ENCODE peak calls at places on chromosomes 16 and 17, in ten cellular contexts. R, W, E, U, P, Q, L, N, Y and M are unnamed samples.

GRCh38 chr16:73149329-73149728 is 101.4 kb upstream of the ZFHX3 start:
- DNase-seq in R (no peak), W (no peak), E (no peak), U (no peak), P (no peak), Q (no peak), L (no peak), N (no peak), Y (no peak), M (no peak)

GRCh38 chr16:23837553-23838308 is 1.9 kb downstream of the PRKCB start:
- DNase-seq in R (no peak), W (no peak), E (no peak), U (no peak), P (no peak), Q (no peak), L (no peak), N (peak), Y (no peak), M (peak)

GRCh38 chr17:48663134-48663924 is 37.2 kb upstream of the HOXB9 start:
- DNase-seq in R (no peak), W (no peak), E (no peak), U (no peak), P (no peak), Q (no peak), L (no peak), N (no peak), Y (no peak), M (no peak)

GRCh38 chr17:43384476-43384862 is 14.3 kb upstream of the ARL4D start:
- DNase-seq in R (no peak), W (peak), E (no peak), U (no peak), P (no peak), Q (no peak), L (no peak), N (no peak), Y (no peak), M (no peak)

GRCh38 chr16:85687651-85688471 is 893 bp downstream of the GINS2 start:
- DNase-seq in R (no peak), W (no peak), E (no peak), U (no peak), P (no peak), Q (no peak), L (no peak), N (no peak), Y (no peak), M (no peak)

GRCh38 chr16:85616608-85617311 is 3.6 kb downstream of the GSE1 start:
- DNase-seq in R (no peak), W (no peak), E (no peak), U (no peak), P (no peak), Q (no peak), L (no peak), N (peak), Y (peak), M (peak)

GRCh38 chr16:70478169-70478568 is 23.8 kb downstream of the FCSK start:
- DNase-seq in R (no peak), W (no peak), E (no peak), U (no peak), P (no peak), Q (no peak), L (no peak), N (no peak), Y (no peak), M (no peak)

GRCh38 chr17:42677921-42678781 is 1.4 kb upstream of the PLEKHH3 start:
- DNase-seq in R (peak), W (peak), E (peak), U (peak), P (no peak), Q (peak), L (peak), N (peak), Y (peak), M (peak)

GRCh38 chr16:72371307-72372081 is 199.5 kb upstream of the PMFBP1 start:
- DNase-seq in R (peak), W (peak), E (peak), U (no peak), P (no peak), Q (peak), L (no peak), N (peak), Y (no peak), M (no peak)

GRCh38 chr17:50311112-50311460 is 34.8 kb upstream of the XYLT2 start:
- DNase-seq in R (no peak), W (no peak), E (no peak), U (no peak), P (no peak), Q (no peak), L (no peak), N (no peak), Y (no peak), M (no peak)

GRCh38 chr17:13477180-13477611 is 124.5 kb downstream of the HS3ST3A1 start:
- DNase-seq in R (peak), W (peak), E (no peak), U (no peak), P (no peak), Q (no peak), L (no peak), N (no peak), Y (no peak), M (no peak)

GRCh38 chr16:1472974-1473373 is 1.9 kb downstream of the CLCN7 start:
- DNase-seq in R (no peak), W (no peak), E (no peak), U (no peak), P (no peak), Q (no peak), L (no peak), N (peak), Y (no peak), M (no peak)

GRCh38 chr17:81440511-81441244 is 45.4 kb downstream of the BAHCC1 start:
- DNase-seq in R (no peak), W (peak), E (peak), U (no peak), P (no peak), Q (peak), L (no peak), N (peak), Y (no peak), M (peak)

GRCh38 chr17:46817901-46818209 is 637 bp downstream of the WNT3 start:
- DNase-seq in R (no peak), W (no peak), E (no peak), U (no peak), P (no peak), Q (no peak), L (no peak), N (no peak), Y (no peak), M (no peak)

GRCh38 chr16:78551487-78552085 is 452.1 kb downstream of the WWOX start:
- DNase-seq in R (no peak), W (no peak), E (no peak), U (no peak), P (no peak), Q (peak), L (no peak), N (no peak), Y (no peak), M (no peak)

GRCh38 chr17:3556239-3556904 is 1.2 kb downstream of the TRPV3 start:
- DNase-seq in R (no peak), W (no peak), E (no peak), U (no peak), P (no peak), Q (no peak), L (no peak), N (no peak), Y (no peak), M (no peak)

GRCh38 chr16:13134843-13135242 is 233.4 kb downstream of the SHISA9 start:
- DNase-seq in R (no peak), W (no peak), E (no peak), U (no peak), P (no peak), Q (no peak), L (no peak), N (no peak), Y (no peak), M (no peak)

GRCh38 chr17:81379523-81379942 is 15.7 kb upstream of the BAHCC1 start:
- DNase-seq in R (no peak), W (no peak), E (no peak), U (no peak), P (peak), Q (peak), L (no peak), N (no peak), Y (peak), M (no peak)

GRCh38 chr16:84841787-84842300 is 22.1 kb downstream of the CRISPLD2 start:
- DNase-seq in R (no peak), W (peak), E (no peak), U (no peak), P (no peak), Q (peak), L (no peak), N (no peak), Y (peak), M (no peak)

GRCh38 chr17:19759934-19760530 is 11.9 kb upstream of the ALDH3A1 start:
- DNase-seq in R (no peak), W (no peak), E (no peak), U (peak), P (no peak), Q (no peak), L (no peak), N (no peak), Y (peak), M (no peak)

GRCh38 chr17:71423871-71424546 is 696.8 kb upstream of the SOX9 start:
- DNase-seq in R (no peak), W (no peak), E (no peak), U (no peak), P (peak), Q (no peak), L (no peak), N (no peak), Y (no peak), M (no peak)

GRCh38 chr17:61403846-61404701 is 4.4 kb downstream of the TBX2 start:
- DNase-seq in R (no peak), W (no peak), E (no peak), U (peak), P (no peak), Q (no peak), L (no peak), N (no peak), Y (no peak), M (no peak)

GRCh38 chr16:6863135-6863534 is 469.5 kb upstream of the RBFOX1 start:
- DNase-seq in R (no peak), W (no peak), E (no peak), U (no peak), P (no peak), Q (no peak), L (no peak), N (no peak), Y (no peak), M (no peak)

GRCh38 chr16:65121870-65122723 is at the start of gene CDH11:
- DNase-seq in R (peak), W (peak), E (peak), U (peak), P (no peak), Q (peak), L (no peak), N (no peak), Y (peak), M (no peak)

GRCh38 chr16:78970650-78971049 is 629.9 kb downstream of the MAF start:
- DNase-seq in R (no peak), W (no peak), E (no peak), U (no peak), P (no peak), Q (no peak), L (no peak), N (no peak), Y (no peak), M (no peak)

GRCh38 chr17:9199474-9200196 is 178.3 kb downstream of the NTN1 start:
- DNase-seq in R (no peak), W (no peak), E (no peak), U (no peak), P (no peak), Q (no peak), L (no peak), N (no peak), Y (no peak), M (no peak)

GRCh38 chr16:67661864-67662652 is 1.3 kb downstream of the PARD6A start:
- DNase-seq in R (no peak), W (no peak), E (no peak), U (peak), P (no peak), Q (no peak), L (no peak), N (no peak), Y (no peak), M (no peak)

DNA sequence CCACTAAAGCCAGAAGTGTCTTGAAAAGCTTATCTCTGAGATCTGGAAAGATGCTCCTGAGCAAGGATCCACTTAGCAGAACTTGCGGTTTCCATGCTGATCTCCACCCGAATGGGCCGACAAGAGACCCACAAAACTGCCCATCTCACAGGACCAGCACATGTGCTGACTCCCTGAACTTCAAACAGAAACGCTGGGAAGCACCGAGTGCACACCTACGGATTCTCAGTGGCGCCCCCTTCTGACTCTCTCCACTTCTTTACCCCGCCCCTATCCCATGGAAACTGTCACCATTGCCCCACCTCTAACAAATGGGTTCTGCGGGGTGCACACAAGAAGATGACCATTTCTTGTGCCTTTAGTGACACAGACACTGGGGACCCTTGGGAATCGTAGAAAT is 21.4 kb downstream of the CDRT4 start:
- DNase-seq in R (no peak), W (no peak), E (no peak), U (no peak), P (no peak), Q (peak), L (no peak), N (no peak), Y (no peak), M (no peak)
- TF ChIP-seq CTCF in R (no peak), W (no peak), E (peak), U (no peak), P (no peak), Q (peak), L (no peak), N (no peak), Y (no peak), M (no peak)

GRCh38 chr17:70171159-70171558 is 1.8 kb downstream of the KCNJ2 start:
- DNase-seq in R (no peak), W (no peak), E (no peak), U (no peak), P (no peak), Q (no peak), L (no peak), N (no peak), Y (no peak), M (no peak)

GRCh38 chr17:70172921-70173320 is 3.6 kb downstream of the KCNJ2 start:
- DNase-seq in R (peak), W (no peak), E (no peak), U (no peak), P (no peak), Q (no peak), L (no peak), N (peak), Y (no peak), M (no peak)

GRCh38 chr17:70169707-70170597 is 620 bp downstream of the KCNJ2 start:
- DNase-seq in R (peak), W (peak), E (no peak), U (no peak), P (no peak), Q (no peak), L (no peak), N (peak), Y (no peak), M (no peak)

GRCh38 chr17:70173646-70174045 is 4.3 kb downstream of the KCNJ2 start:
- DNase-seq in R (no peak), W (peak), E (no peak), U (no peak), P (no peak), Q (no peak), L (no peak), N (no peak), Y (no peak), M (no peak)

DNA sequence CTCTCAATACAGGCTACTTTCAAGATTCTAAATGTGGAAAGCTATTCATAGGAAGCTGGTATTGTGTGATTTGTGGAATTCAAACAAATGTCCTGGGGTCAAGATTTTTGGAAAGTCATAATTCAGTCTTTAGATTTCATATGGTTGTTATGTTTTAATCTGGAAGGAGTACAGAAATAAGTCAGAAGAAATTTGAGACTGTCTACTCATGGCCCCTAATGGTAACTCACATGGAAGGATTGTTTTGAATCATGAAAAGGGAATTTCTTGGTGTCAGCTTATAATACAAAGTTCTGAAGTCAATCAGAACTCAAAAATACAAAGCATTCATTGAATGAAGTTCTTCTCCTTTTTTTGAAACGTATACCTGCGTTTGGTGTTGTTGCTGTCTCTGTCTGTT is 3.1 kb downstream of the KCNJ2 start:
- DNase-seq in R (no peak), W (no peak), E (no peak), U (no peak), P (no peak), Q (no peak), L (no peak), N (no peak), Y (no peak), M (no peak)
- TF ChIP-seq CTCF in R (no peak), W (no peak), E (no peak), U (no peak), P (no peak), Q (no peak), L (no peak), N (no peak), Y (no peak), M (no peak)

GRCh38 chr16:81549547-81550411 is 105.2 kb downstream of the CMIP start:
- DNase-seq in R (no peak), W (no peak), E (no peak), U (no peak), P (no peak), Q (no peak), L (no peak), N (no peak), Y (no peak), M (no peak)
- TF ChIP-seq CTCF in R (no peak), W (no peak), E (no peak), U (no peak), P (no peak), Q (no peak), L (no peak), N (no peak), Y (no peak), M (no peak)

GRCh38 chr17:75499313-75500022 is 15.9 kb downstream of the CASKIN2 start:
- DNase-seq in R (peak), W (no peak), E (no peak), U (no peak), P (no peak), Q (no peak), L (no peak), N (no peak), Y (no peak), M (no peak)

GRCh38 chr17:75501378-75502071 is 13.8 kb downstream of the CASKIN2 start:
- DNase-seq in R (no peak), W (no peak), E (no peak), U (no peak), P (no peak), Q (no peak), L (no peak), N (no peak), Y (no peak), M (no peak)

GRCh38 chr17:75500419-75501216 is 14.7 kb downstream of the CASKIN2 start:
- DNase-seq in R (no peak), W (no peak), E (no peak), U (no peak), P (no peak), Q (no peak), L (no peak), N (no peak), Y (no peak), M (no peak)

GRCh38 chr17:75498019-75498725 is 17.2 kb downstream of the CASKIN2 start:
- DNase-seq in R (no peak), W (no peak), E (no peak), U (no peak), P (no peak), Q (no peak), L (no peak), N (peak), Y (no peak), M (no peak)

GRCh38 chr17:75498726-75499213 is 16.6 kb downstream of the CASKIN2 start:
- DNase-seq in R (no peak), W (no peak), E (no peak), U (no peak), P (no peak), Q (peak), L (no peak), N (peak), Y (no peak), M (no peak)
- TF ChIP-seq CTCF in R (no peak), W (no peak), E (no peak), U (no peak), P (peak), Q (no peak), L (no peak), N (no peak), Y (no peak), M (no peak)

GRCh38 chr16:4682616-4683254 is 10.6 kb upstream of the NUDT16L1 start:
- DNase-seq in R (no peak), W (no peak), E (peak), U (no peak), P (no peak), Q (peak), L (no peak), N (peak), Y (peak), M (no peak)
- TF ChIP-seq CTCF in R (peak), W (peak), E (peak), U (no peak), P (peak), Q (peak), L (no peak), N (peak), Y (peak), M (no peak)

GRCh38 chr17:39704821-39705551 is 5.1 kb downstream of the ERBB2 start:
- DNase-seq in R (peak), W (no peak), E (no peak), U (peak), P (no peak), Q (peak), L (no peak), N (no peak), Y (peak), M (no peak)
- TF ChIP-seq CTCF in R (no peak), W (no peak), E (no peak), U (peak), P (peak), Q (no peak), L (no peak), N (no peak), Y (peak), M (no peak)

DNA sequence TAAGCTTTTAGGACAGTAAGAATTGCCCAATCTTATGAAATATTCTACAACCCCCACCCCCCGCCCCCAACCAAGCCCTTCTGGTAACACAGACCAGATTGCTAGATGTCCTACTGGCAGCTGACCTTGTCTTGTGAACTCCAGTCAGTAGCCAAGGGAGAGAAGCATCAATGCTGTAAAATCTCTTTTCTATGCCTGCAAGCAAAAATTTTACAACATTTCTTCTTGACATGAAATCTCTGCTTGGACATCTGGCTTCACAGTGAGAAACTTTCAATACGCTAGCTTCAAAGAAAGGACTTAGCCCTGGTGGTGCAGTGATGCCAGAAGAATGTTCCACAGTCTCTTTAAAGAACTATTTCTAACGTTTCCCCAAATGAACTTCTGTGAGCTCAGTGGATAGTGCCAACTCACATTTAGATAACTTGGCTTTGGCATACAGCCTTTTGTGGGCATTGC is 169.3 kb upstream of the AXIN2 start:
- DNase-seq in R (peak), W (peak), E (no peak), U (no peak), P (no peak), Q (no peak), L (no peak), N (no peak), Y (no peak), M (no peak)
- TF ChIP-seq CTCF in R (no peak), W (no peak), E (no peak), U (no peak), P (no peak), Q (no peak), L (no peak), N (no peak), Y (no peak), M (no peak)